ENCODE peak calls at places on chromosomes 4 and X, in eight cellular contexts. One of them, this sample, is unnamed. For H3K9me3, the result is how much of the 10 kb centered on the place peaks cover.

GRCh38 chr4:150582101-150582565 is at the start of gene MAB21L2:
- DNase-seq in HCT116: no peak
- DNase-seq in transverse colon: no peak
- DNase-seq in breast epithelium: no peak
- DNase-seq in SK-N-SH: peak
- DNase-seq in stomach: no peak
- DNase-seq in spleen: no peak
- DNase-seq in sigmoid colon: peak
- DNase-seq in this sample: no peak

GRCh38 chrX:23844502-23845138 is 61.6 kb downstream of the SAT1 start:
- DNase-seq in HCT116: no peak
- DNase-seq in sigmoid colon: no peak
- DNase-seq in SK-N-SH: peak
- DNase-seq in stomach: peak
- DNase-seq in spleen: peak
- DNase-seq in breast epithelium: no peak
- DNase-seq in transverse colon: peak
- DNase-seq in this sample: no peak

GRCh38 chrX:103716967-103717366 is 6.3 kb downstream of the TMEM31 start:
- DNase-seq in spleen: no peak
- DNase-seq in transverse colon: peak
- DNase-seq in SK-N-SH: no peak
- DNase-seq in sigmoid colon: no peak
- DNase-seq in breast epithelium: no peak
- DNase-seq in HCT116: no peak
- DNase-seq in stomach: no peak
- DNase-seq in this sample: no peak

GRCh38 chr4:176919631-176920030 is 126.9 kb upstream of the VEGFC start:
- DNase-seq in sigmoid colon: no peak
- DNase-seq in SK-N-SH: no peak
- DNase-seq in spleen: no peak
- DNase-seq in stomach: no peak
- DNase-seq in transverse colon: no peak
- DNase-seq in HCT116: no peak
- DNase-seq in breast epithelium: no peak
- DNase-seq in this sample: no peak

GRCh38 chr4:123505077-123505456 is 108.5 kb downstream of the SPRY1 start:
- DNase-seq in HCT116: no peak
- DNase-seq in spleen: no peak
- DNase-seq in stomach: peak
- DNase-seq in transverse colon: no peak
- DNase-seq in SK-N-SH: no peak
- DNase-seq in sigmoid colon: no peak
- DNase-seq in breast epithelium: no peak
- DNase-seq in this sample: no peak

GRCh38 chr4:157075811-157076577 is at the start of gene GLRB:
- DNase-seq in transverse colon: no peak
- DNase-seq in SK-N-SH: peak
- DNase-seq in stomach: no peak
- DNase-seq in breast epithelium: no peak
- DNase-seq in HCT116: no peak
- DNase-seq in spleen: peak
- DNase-seq in sigmoid colon: peak
- DNase-seq in this sample: peak

GRCh38 chr4:61443813-61444510 is 243.8 kb downstream of the ADGRL3 start:
- DNase-seq in HCT116: no peak
- DNase-seq in stomach: no peak
- DNase-seq in spleen: no peak
- DNase-seq in transverse colon: no peak
- DNase-seq in sigmoid colon: no peak
- DNase-seq in SK-N-SH: no peak
- DNase-seq in breast epithelium: no peak
- DNase-seq in this sample: no peak

GRCh38 chr4:128162434-128162833 is 101.3 kb downstream of the LARP1B start:
- DNase-seq in breast epithelium: no peak
- DNase-seq in HCT116: no peak
- DNase-seq in SK-N-SH: no peak
- DNase-seq in stomach: no peak
- DNase-seq in transverse colon: no peak
- DNase-seq in sigmoid colon: no peak
- DNase-seq in spleen: no peak
- DNase-seq in this sample: no peak

GRCh38 chr4:125262079-125262478 is 52.7 kb upstream of the FAT4 start:
- DNase-seq in transverse colon: no peak
- DNase-seq in SK-N-SH: no peak
- DNase-seq in spleen: no peak
- DNase-seq in HCT116: no peak
- DNase-seq in sigmoid colon: no peak
- DNase-seq in stomach: no peak
- DNase-seq in breast epithelium: no peak
- DNase-seq in this sample: no peak

GRCh38 chrX:130575831-130576404 is 174.1 kb downstream of the RBMX2 start:
- DNase-seq in spleen: no peak
- DNase-seq in breast epithelium: no peak
- DNase-seq in transverse colon: peak
- DNase-seq in sigmoid colon: no peak
- DNase-seq in SK-N-SH: peak
- DNase-seq in stomach: peak
- DNase-seq in HCT116: peak
- DNase-seq in this sample: no peak

GRCh38 chr4:137664055-137664405 is 131.7 kb upstream of the PCDH18 start:
- DNase-seq in stomach: no peak
- DNase-seq in transverse colon: no peak
- DNase-seq in SK-N-SH: no peak
- DNase-seq in spleen: no peak
- DNase-seq in breast epithelium: no peak
- DNase-seq in sigmoid colon: no peak
- DNase-seq in HCT116: no peak
- DNase-seq in this sample: no peak

GRCh38 chrX:153900806-153901752 is 3.4 kb upstream of the AVPR2 start:
- DNase-seq in spleen: peak
- DNase-seq in sigmoid colon: peak
- DNase-seq in transverse colon: peak
- DNase-seq in HCT116: no peak
- DNase-seq in stomach: peak
- DNase-seq in SK-N-SH: peak
- DNase-seq in breast epithelium: no peak
- DNase-seq in this sample: no peak

GRCh38 chr4:125837493-125838238 is 522.9 kb downstream of the FAT4 start:
- DNase-seq in sigmoid colon: no peak
- DNase-seq in stomach: no peak
- DNase-seq in HCT116: no peak
- DNase-seq in spleen: no peak
- DNase-seq in breast epithelium: no peak
- DNase-seq in SK-N-SH: no peak
- DNase-seq in transverse colon: no peak
- DNase-seq in this sample: no peak

GRCh38 chr4:86840858-86841257 is 8.3 kb downstream of the SLC10A6 start:
- DNase-seq in SK-N-SH: no peak
- DNase-seq in spleen: no peak
- DNase-seq in HCT116: no peak
- DNase-seq in stomach: no peak
- DNase-seq in breast epithelium: no peak
- DNase-seq in transverse colon: no peak
- DNase-seq in sigmoid colon: no peak
- DNase-seq in this sample: no peak

GRCh38 chrX:3204606-3205005 is 141.8 kb downstream of the MXRA5 start:
- DNase-seq in breast epithelium: no peak
- DNase-seq in stomach: no peak
- DNase-seq in sigmoid colon: no peak
- DNase-seq in spleen: no peak
- DNase-seq in transverse colon: no peak
- DNase-seq in SK-N-SH: no peak
- DNase-seq in HCT116: no peak
- DNase-seq in this sample: no peak

GRCh38 chr4:173448919-173449641 is 50.2 kb upstream of the SCRG1 start:
- DNase-seq in HCT116: no peak
- DNase-seq in stomach: no peak
- DNase-seq in transverse colon: no peak
- DNase-seq in spleen: no peak
- DNase-seq in SK-N-SH: peak
- DNase-seq in breast epithelium: no peak
- DNase-seq in sigmoid colon: no peak
- DNase-seq in this sample: no peak

GRCh38 chr4:37685211-37685725 is 908 bp downstream of the RELL1 start:
- DNase-seq in HCT116: no peak
- DNase-seq in transverse colon: peak
- DNase-seq in breast epithelium: no peak
- DNase-seq in SK-N-SH: no peak
- DNase-seq in spleen: no peak
- DNase-seq in stomach: no peak
- DNase-seq in sigmoid colon: peak
- DNase-seq in this sample: no peak

GRCh38 chrX:11100281-11101035 is 10.7 kb upstream of the HCCS start:
- DNase-seq in transverse colon: peak
- DNase-seq in HCT116: no peak
- DNase-seq in spleen: no peak
- DNase-seq in breast epithelium: no peak
- DNase-seq in SK-N-SH: peak
- DNase-seq in sigmoid colon: peak
- DNase-seq in stomach: peak
- DNase-seq in this sample: no peak

GRCh38 chr4:52932586-52933482 is 70.7 kb downstream of the RASL11B start:
- DNase-seq in breast epithelium: no peak
- DNase-seq in spleen: no peak
- DNase-seq in SK-N-SH: no peak
- DNase-seq in stomach: no peak
- DNase-seq in sigmoid colon: no peak
- DNase-seq in HCT116: no peak
- DNase-seq in transverse colon: no peak
- DNase-seq in this sample: no peak

GRCh38 chr4:184100297-184100885 is 117.3 kb downstream of the ENPP6 start:
- DNase-seq in transverse colon: peak
- DNase-seq in stomach: peak
- DNase-seq in spleen: peak
- DNase-seq in SK-N-SH: peak
- DNase-seq in breast epithelium: no peak
- DNase-seq in HCT116: peak
- DNase-seq in sigmoid colon: no peak
- DNase-seq in this sample: no peak

GRCh38 chrX:37815366-37815765 is 32.0 kb downstream of the DYNLT3 start:
- DNase-seq in SK-N-SH: no peak
- DNase-seq in spleen: no peak
- DNase-seq in sigmoid colon: no peak
- DNase-seq in transverse colon: no peak
- DNase-seq in HCT116: no peak
- DNase-seq in breast epithelium: no peak
- DNase-seq in stomach: no peak
- DNase-seq in this sample: no peak

GRCh38 chrX:93538575-93538974 is 134.8 kb downstream of the NAP1L3 start:
- DNase-seq in HCT116: no peak
- DNase-seq in transverse colon: no peak
- DNase-seq in sigmoid colon: no peak
- DNase-seq in stomach: no peak
- DNase-seq in breast epithelium: no peak
- DNase-seq in SK-N-SH: peak
- DNase-seq in spleen: no peak
- DNase-seq in this sample: no peak

GRCh38 chrX:142134533-142134932 is 70.6 kb downstream of the MAGEC2 start:
- DNase-seq in sigmoid colon: no peak
- DNase-seq in stomach: no peak
- DNase-seq in transverse colon: no peak
- DNase-seq in SK-N-SH: no peak
- DNase-seq in HCT116: no peak
- DNase-seq in spleen: no peak
- DNase-seq in breast epithelium: no peak
- DNase-seq in this sample: no peak

GRCh38 chrX:106928227-106928626 is 8.0 kb downstream of the CLDN2 start:
- DNase-seq in SK-N-SH: no peak
- DNase-seq in transverse colon: no peak
- DNase-seq in HCT116: no peak
- DNase-seq in spleen: no peak
- DNase-seq in sigmoid colon: no peak
- DNase-seq in stomach: no peak
- DNase-seq in breast epithelium: no peak
- DNase-seq in this sample: no peak
- H3K27ac ChIP-seq in SK-N-SH: no peak
- H3K27ac ChIP-seq in transverse colon: no peak
- H3K27ac ChIP-seq in HCT116: no peak
- H3K27ac ChIP-seq in spleen: no peak
- H3K27ac ChIP-seq in sigmoid colon: no peak
- H3K27ac ChIP-seq in stomach: no peak
- H3K27ac ChIP-seq in breast epithelium: no peak
- H3K27ac ChIP-seq in this sample: no peak

GRCh38 chr4:10442976-10443375 is 14.2 kb downstream of the ZNF518B start:
- DNase-seq in breast epithelium: no peak
- DNase-seq in transverse colon: no peak
- DNase-seq in HCT116: no peak
- DNase-seq in SK-N-SH: no peak
- DNase-seq in spleen: no peak
- DNase-seq in sigmoid colon: no peak
- DNase-seq in stomach: no peak
- DNase-seq in this sample: no peak
- H3K9me3 ChIP-seq in breast epithelium: half or more
- H3K9me3 ChIP-seq in transverse colon: under half
- H3K9me3 ChIP-seq in HCT116: under half
- H3K9me3 ChIP-seq in SK-N-SH: under half
- H3K9me3 ChIP-seq in spleen: under half
- H3K9me3 ChIP-seq in sigmoid colon: under half
- H3K9me3 ChIP-seq in stomach: half or more
- H3K9me3 ChIP-seq in this sample: under half

GRCh38 chr4:5572114-5572513 is 136.2 kb downstream of the EVC2 start:
- DNase-seq in transverse colon: no peak
- DNase-seq in stomach: no peak
- DNase-seq in spleen: no peak
- DNase-seq in HCT116: no peak
- DNase-seq in sigmoid colon: no peak
- DNase-seq in breast epithelium: no peak
- DNase-seq in SK-N-SH: no peak
- DNase-seq in this sample: no peak
- TF ChIP-seq POLR2AphosphoS5 in transverse colon: no peak
- TF ChIP-seq POLR2AphosphoS5 in stomach: no peak
- TF ChIP-seq POLR2AphosphoS5 in spleen: no peak
- TF ChIP-seq POLR2AphosphoS5 in HCT116: no peak
- TF ChIP-seq POLR2AphosphoS5 in sigmoid colon: no peak
- TF ChIP-seq POLR2AphosphoS5 in breast epithelium: no peak
- TF ChIP-seq POLR2AphosphoS5 in SK-N-SH: no peak
- TF ChIP-seq POLR2AphosphoS5 in this sample: no peak

DNA sequence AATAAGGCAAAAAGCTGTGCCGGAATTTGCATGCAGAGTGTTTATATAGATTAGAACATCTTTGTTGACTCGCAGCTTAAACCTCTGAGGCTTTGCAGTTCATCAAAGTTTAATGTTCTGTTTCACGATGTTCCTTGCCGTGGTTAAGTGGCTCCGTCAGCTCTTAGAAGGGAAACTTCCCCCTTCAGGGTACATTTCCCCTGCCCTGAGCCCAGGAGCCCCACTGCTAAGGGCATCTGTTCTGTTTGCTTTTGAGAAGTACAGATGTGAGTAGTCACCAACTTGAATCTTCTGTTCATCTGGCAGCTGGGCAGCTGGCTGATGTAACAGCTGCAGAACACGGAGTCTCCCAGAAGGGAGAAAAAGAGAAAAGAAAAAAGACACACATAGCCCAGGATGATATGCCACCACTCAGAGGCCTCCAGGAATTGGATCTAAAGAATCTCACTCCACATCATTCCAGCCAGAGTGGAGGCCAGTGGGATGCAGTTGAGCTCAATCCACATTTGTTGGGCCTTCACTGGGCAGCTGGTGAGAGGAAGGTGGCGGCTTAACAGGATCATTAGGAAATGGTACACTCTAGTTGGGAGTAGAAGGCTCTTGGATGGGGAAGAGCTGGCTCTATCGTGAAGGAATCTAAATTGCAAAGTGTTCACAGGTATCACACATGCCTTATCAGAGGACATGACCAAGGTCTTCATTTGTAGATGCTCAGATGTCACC is 178.7 kb upstream of the RBPJ start:
- DNase-seq in breast epithelium: no peak
- DNase-seq in sigmoid colon: peak
- DNase-seq in stomach: peak
- DNase-seq in transverse colon: peak
- DNase-seq in SK-N-SH: no peak
- DNase-seq in spleen: no peak
- DNase-seq in HCT116: no peak
- DNase-seq in this sample: no peak
- H3K27ac ChIP-seq in breast epithelium: no peak
- H3K27ac ChIP-seq in sigmoid colon: peak
- H3K27ac ChIP-seq in stomach: peak
- H3K27ac ChIP-seq in transverse colon: peak
- H3K27ac ChIP-seq in SK-N-SH: no peak
- H3K27ac ChIP-seq in spleen: peak
- H3K27ac ChIP-seq in HCT116: no peak
- H3K27ac ChIP-seq in this sample: peak